ENCODE peak calls at places on chromosomes 16 and 17, in eight cellular contexts. R, C, O, F, M, T, L and H are unnamed samples.

GRCh38 chr16:5315914-5316313 is 218.3 kb upstream of the EEF2KMT start:
- DNase-seq in C (no peak), O (no peak), T (no peak), L (no peak), R (no peak), M (no peak), F (no peak), H (no peak)

GRCh38 chr16:10964891-10965326 is 20.5 kb downstream of the CLEC16A start:
- DNase-seq in F (no peak), T (no peak), C (no peak), R (no peak), O (peak), M (no peak), L (no peak), H (no peak)

GRCh38 chr17:3915642-3916012 is 638 bp downstream of the P2RX1 start:
- DNase-seq in T (no peak), R (no peak), O (no peak), L (no peak), C (no peak), M (no peak), F (no peak), H (no peak)

GRCh38 chr16:72317378-72317777 is 145.4 kb upstream of the PMFBP1 start:
- DNase-seq in F (no peak), R (no peak), L (no peak), C (no peak), O (peak), T (no peak), M (no peak), H (no peak)

GRCh38 chr16:83705856-83706255 is 101.9 kb upstream of the HSBP1 start:
- DNase-seq in F (no peak), M (no peak), O (peak), R (no peak), C (no peak), L (no peak), T (no peak), H (no peak)

GRCh38 chr17:14094676-14095075 is 25.4 kb downstream of the COX10 start:
- DNase-seq in F (no peak), M (no peak), R (no peak), T (no peak), O (no peak), C (no peak), L (no peak), H (no peak)

GRCh38 chr16:11379420-11379819 is 34.2 kb downstream of the RMI2 start:
- DNase-seq in M (no peak), T (no peak), C (no peak), F (no peak), R (no peak), O (peak), L (no peak), H (peak)

GRCh38 chr16:85568519-85568918 is 44.6 kb upstream of the GSE1 start:
- DNase-seq in M (no peak), L (no peak), F (no peak), O (no peak), C (no peak), R (no peak), T (no peak), H (no peak)

GRCh38 chr17:59652119-59652518 is 32.4 kb downstream of the CLTC start:
- DNase-seq in R (no peak), L (no peak), C (no peak), O (peak), M (no peak), F (no peak), T (no peak), H (no peak)

GRCh38 chr16:83738926-83739503 is 68.8 kb upstream of the HSBP1 start:
- DNase-seq in O (peak), T (no peak), F (no peak), L (no peak), M (no peak), R (no peak), C (no peak), H (no peak)

DNA sequence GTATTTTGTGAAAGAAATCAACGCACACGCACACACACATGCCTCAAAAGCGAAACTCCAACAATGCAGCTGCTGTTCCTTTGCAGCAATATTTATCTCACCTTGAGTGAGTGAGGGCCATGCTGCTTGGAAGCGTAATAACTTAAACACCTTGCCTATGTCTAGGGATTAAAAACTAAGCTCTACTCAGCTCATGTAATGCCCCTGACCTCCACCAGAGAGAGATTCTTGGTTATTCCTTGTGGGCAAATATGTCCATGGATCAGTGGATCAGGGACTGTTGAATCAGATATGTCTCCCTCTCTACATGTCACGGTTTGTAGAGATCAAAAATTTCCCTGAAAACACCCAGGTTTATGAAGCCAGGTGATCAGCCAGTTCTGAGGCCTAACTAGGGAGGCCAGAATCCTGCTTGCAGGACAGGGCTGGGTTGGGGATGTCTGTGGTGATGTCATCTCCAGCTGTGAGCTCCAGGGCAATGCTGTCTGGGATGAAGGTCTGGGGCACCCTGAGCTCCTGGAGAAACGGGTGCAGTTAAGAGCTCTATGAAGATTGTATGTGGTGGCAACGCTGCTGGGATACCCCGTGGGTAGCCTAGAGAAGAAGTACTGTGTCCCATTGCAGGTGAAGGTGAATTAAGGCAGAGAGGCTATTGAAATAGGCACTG is 149.4 kb downstream of the KCNJ12 start:
- DNase-seq in O (no peak), T (peak), L (peak), M (no peak), C (no peak), F (no peak), R (no peak), H (no peak)
- TF ChIP-seq CTCF in O (no peak), T (no peak), L (no peak), M (no peak), C (no peak), F (no peak), R (peak), H (no peak)

GRCh38 chr17:81129289-81129688 is 36.0 kb upstream of the PVALEF start:
- DNase-seq in F (no peak), C (no peak), L (peak), T (no peak), R (no peak), M (no peak), O (no peak), H (no peak)
- TF ChIP-seq CTCF in F (no peak), C (no peak), L (peak), T (no peak), R (no peak), M (peak), O (no peak), H (no peak)

GRCh38 chr17:43880420-43880991 is 26.8 kb downstream of the MPP2 start:
- DNase-seq in O (no peak), C (no peak), T (peak), M (peak), R (peak), L (peak), F (peak), H (peak)

GRCh38 chr17:43879723-43880419 is 27.5 kb downstream of the MPP2 start:
- DNase-seq in M (no peak), T (no peak), L (no peak), O (no peak), C (no peak), R (no peak), F (no peak), H (no peak)

GRCh38 chr17:43881176-43881575 is 26.2 kb downstream of the MPP2 start:
- DNase-seq in T (no peak), M (no peak), O (no peak), C (no peak), F (no peak), R (no peak), L (no peak), H (no peak)

GRCh38 chr17:43881758-43882505 is 25.4 kb downstream of the MPP2 start:
- DNase-seq in O (no peak), R (no peak), C (no peak), L (no peak), T (no peak), M (no peak), F (no peak), H (no peak)

GRCh38 chr17:43882761-43883415 is 24.4 kb downstream of the MPP2 start:
- DNase-seq in M (no peak), F (no peak), C (no peak), R (no peak), L (no peak), O (no peak), T (no peak), H (no peak)
- TF ChIP-seq CTCF in M (no peak), F (no peak), C (no peak), R (no peak), L (no peak), O (no peak), T (no peak), H (no peak)

GRCh38 chr16:74984670-74985411 is at the start of gene WDR59:
- DNase-seq in F (peak), T (peak), C (peak), M (peak), L (peak), R (peak), O (peak), H (peak)
- TF ChIP-seq CTCF in F (no peak), T (no peak), C (no peak), M (no peak), L (no peak), R (no peak), O (no peak), H (no peak)

DNA sequence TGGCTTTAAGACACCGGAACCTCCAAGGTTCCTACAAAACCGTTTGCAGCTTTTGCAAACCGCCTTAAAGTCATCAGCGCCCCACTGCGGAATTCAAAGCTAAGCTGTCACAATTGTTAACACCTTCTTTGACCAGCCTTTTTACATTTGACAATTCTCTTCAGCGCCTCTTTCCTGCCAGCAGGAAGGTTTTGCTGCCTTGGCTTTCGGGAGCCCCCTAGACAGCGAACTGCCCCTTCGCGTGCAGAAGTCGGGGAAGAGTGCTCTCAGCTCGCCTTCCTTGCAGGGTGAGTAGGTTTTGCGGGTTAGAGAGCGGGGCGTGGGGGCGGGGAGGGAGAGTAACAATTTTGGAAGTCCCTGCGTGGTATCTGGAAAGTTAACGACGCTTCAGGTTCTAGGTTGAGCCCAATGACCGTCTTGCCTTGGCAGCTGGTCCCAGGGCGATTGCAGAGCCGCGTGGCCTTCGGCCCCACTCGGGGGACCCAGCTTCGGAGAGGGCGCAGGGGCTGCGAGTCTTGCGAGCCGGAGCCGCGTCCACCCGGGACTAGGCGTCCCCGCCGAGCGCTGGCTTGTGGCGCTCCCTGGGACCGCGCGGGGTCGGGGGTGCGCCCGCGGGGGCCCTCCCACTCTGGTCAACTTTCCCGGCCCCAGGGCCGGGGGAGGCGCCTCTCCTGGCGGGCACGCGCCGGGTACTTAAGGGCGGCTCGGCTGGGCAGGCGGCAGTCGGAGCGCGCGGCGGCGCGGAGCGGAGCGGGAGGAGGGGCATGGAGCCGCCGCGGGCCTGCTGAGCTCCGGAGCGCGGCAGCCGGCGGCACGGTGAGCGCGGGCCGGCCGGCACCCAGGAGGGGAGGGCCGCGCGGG is at the start of gene HAS3:
- DNase-seq in L (peak), O (peak), R (peak), F (peak), T (peak), M (peak), C (peak), H (peak)
- TF ChIP-seq CTCF in L (no peak), O (no peak), R (no peak), F (peak), T (peak), M (no peak), C (no peak), H (peak)

DNA sequence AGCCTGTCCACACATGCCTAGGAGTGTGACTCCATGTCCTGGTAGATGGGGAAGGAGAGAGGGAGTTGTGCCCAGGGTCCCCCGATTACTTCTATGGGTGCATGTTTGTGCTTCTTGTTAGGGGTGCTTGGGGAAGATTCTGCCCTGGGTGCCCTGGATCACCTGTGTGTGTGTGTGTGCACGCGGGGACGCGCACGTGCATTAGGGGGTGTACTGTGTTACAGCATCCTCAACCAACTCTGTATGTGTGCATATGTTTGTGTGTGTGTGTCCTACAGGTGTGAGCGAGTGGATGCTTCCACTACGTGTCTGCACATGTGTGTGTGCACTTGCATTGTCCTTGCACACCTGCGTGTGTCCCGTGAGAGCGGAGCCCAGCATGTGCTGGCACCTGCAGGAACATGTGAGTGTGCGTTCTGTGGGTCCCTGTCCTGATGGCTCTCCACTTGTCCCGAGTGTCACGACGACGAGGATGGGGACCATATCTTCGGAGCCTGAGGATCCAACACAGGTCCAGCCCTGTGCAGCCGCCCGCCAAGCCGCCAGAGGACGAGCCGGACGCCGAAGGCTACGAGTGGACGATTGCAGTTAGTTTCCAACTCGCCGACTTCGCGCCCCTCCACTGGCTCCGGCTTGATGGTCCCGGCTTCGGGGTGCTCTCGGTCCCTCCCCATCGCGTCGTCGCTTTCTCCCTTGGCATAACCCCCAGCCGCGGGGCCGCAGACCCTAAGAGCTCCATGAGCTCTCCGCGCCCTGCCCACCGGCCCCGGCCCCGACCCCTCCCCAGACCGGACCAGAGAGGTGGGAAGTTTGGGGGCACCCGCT is 6.0 kb upstream of the TBC1D3B start:
- DNase-seq in R (peak), C (no peak), O (peak), F (no peak), T (peak), L (peak), M (no peak), H (no peak)
- TF ChIP-seq CTCF in R (no peak), C (no peak), O (no peak), F (no peak), T (no peak), L (no peak), M (no peak), H (no peak)

GRCh38 chr16:69311533-69312388 is 611 bp downstream of the VPS4A start:
- DNase-seq in F (no peak), T (peak), R (peak), O (peak), C (no peak), L (peak), M (peak), H (peak)
- TF ChIP-seq CTCF in F (no peak), T (peak), R (no peak), O (peak), C (no peak), L (no peak), M (peak), H (no peak)

GRCh38 chr17:56629450-56630187 is 36.1 kb downstream of the NOG start:
- DNase-seq in O (peak), M (no peak), R (peak), L (peak), F (no peak), C (no peak), T (peak), H (peak)
- TF ChIP-seq CTCF in O (peak), M (peak), R (peak), L (peak), F (no peak), C (no peak), T (peak), H (peak)